ENCODE peak calls at places on chromosome 11, in nine cellular contexts. One of them, this sample, is unnamed.
A peak's percentile ranks its signal among the peaks of the same experiment; 100 is the strongest.

GRCh38 chr11:75667268-75667830 is 1.5 kb downstream of the MAP6 start:
- DNase-seq in cardiac muscle cell: peak; percentile 52
- DNase-seq in Peyer's patch: no peak
- DNase-seq in IMR-90: no peak
- DNase-seq in neuronal stem cell: peak; percentile 26
- DNase-seq in aorta: no peak
- DNase-seq in upper lobe of left lung: peak; percentile 88
- DNase-seq in esophagus squamous epithelium: no peak
- DNase-seq in HCT116: no peak
- DNase-seq in this sample: no peak

GRCh38 chr11:65588199-65589054 is 7.2 kb downstream of the KCNK7 start:
- DNase-seq in cardiac muscle cell: peak; percentile 71
- DNase-seq in Peyer's patch: peak; percentile 91
- DNase-seq in IMR-90: peak; percentile 32
- DNase-seq in neuronal stem cell: no peak
- DNase-seq in aorta: peak; percentile 80
- DNase-seq in upper lobe of left lung: no peak
- DNase-seq in esophagus squamous epithelium: no peak
- DNase-seq in HCT116: no peak
- DNase-seq in this sample: no peak

GRCh38 chr11:15034687-15035267 is 38.6 kb upstream of the CALCB start:
- DNase-seq in cardiac muscle cell: no peak
- DNase-seq in Peyer's patch: no peak
- DNase-seq in IMR-90: no peak
- DNase-seq in neuronal stem cell: no peak
- DNase-seq in aorta: no peak
- DNase-seq in upper lobe of left lung: no peak
- DNase-seq in esophagus squamous epithelium: no peak
- DNase-seq in HCT116: no peak
- DNase-seq in this sample: no peak

GRCh38 chr11:65864758-65865471 is 4.7 kb downstream of the MUS81 start:
- DNase-seq in cardiac muscle cell: no peak
- DNase-seq in Peyer's patch: no peak
- DNase-seq in IMR-90: no peak
- DNase-seq in neuronal stem cell: no peak
- DNase-seq in aorta: no peak
- DNase-seq in upper lobe of left lung: no peak
- DNase-seq in esophagus squamous epithelium: no peak
- DNase-seq in HCT116: no peak
- DNase-seq in this sample: no peak

GRCh38 chr11:16785520-16786128 is 47.2 kb downstream of the C11orf58 start:
- DNase-seq in cardiac muscle cell: peak; percentile 71
- DNase-seq in Peyer's patch: peak; percentile 79
- DNase-seq in IMR-90: peak; percentile 75
- DNase-seq in neuronal stem cell: peak; percentile 67
- DNase-seq in aorta: peak; percentile 73
- DNase-seq in upper lobe of left lung: no peak
- DNase-seq in esophagus squamous epithelium: no peak
- DNase-seq in HCT116: peak; percentile 54
- DNase-seq in this sample: peak; percentile 55

GRCh38 chr11:48170840-48171233 is 45.8 kb upstream of the OR4B1 start:
- DNase-seq in cardiac muscle cell: no peak
- DNase-seq in Peyer's patch: no peak
- DNase-seq in IMR-90: peak; percentile 46
- DNase-seq in neuronal stem cell: no peak
- DNase-seq in aorta: peak; percentile 49
- DNase-seq in upper lobe of left lung: no peak
- DNase-seq in esophagus squamous epithelium: no peak
- DNase-seq in HCT116: no peak
- DNase-seq in this sample: no peak

GRCh38 chr11:13717331-13717730 is 48.9 kb downstream of the FAR1 start:
- DNase-seq in cardiac muscle cell: no peak
- DNase-seq in Peyer's patch: no peak
- DNase-seq in IMR-90: peak; percentile 73
- DNase-seq in neuronal stem cell: no peak
- DNase-seq in aorta: no peak
- DNase-seq in upper lobe of left lung: no peak
- DNase-seq in esophagus squamous epithelium: no peak
- DNase-seq in HCT116: no peak
- DNase-seq in this sample: no peak

GRCh38 chr11:65576232-65576866 is 496 bp downstream of the EHBP1L1 start:
- DNase-seq in cardiac muscle cell: no peak
- DNase-seq in Peyer's patch: peak; percentile 68
- DNase-seq in IMR-90: no peak
- DNase-seq in neuronal stem cell: no peak
- DNase-seq in aorta: no peak
- DNase-seq in upper lobe of left lung: no peak
- DNase-seq in esophagus squamous epithelium: no peak
- DNase-seq in HCT116: no peak
- DNase-seq in this sample: no peak

GRCh38 chr11:47583844-47584243 is 2.6 kb upstream of the FAM180B start:
- DNase-seq in cardiac muscle cell: no peak
- DNase-seq in Peyer's patch: no peak
- DNase-seq in IMR-90: no peak
- DNase-seq in neuronal stem cell: no peak
- DNase-seq in aorta: peak; percentile 18
- DNase-seq in upper lobe of left lung: no peak
- DNase-seq in esophagus squamous epithelium: no peak
- DNase-seq in HCT116: no peak
- DNase-seq in this sample: no peak

GRCh38 chr11:112085822-112086421 is 634 bp downstream of the TIMM8B start:
- DNase-seq in cardiac muscle cell: peak; percentile 39
- DNase-seq in Peyer's patch: no peak
- DNase-seq in IMR-90: peak; percentile 17
- DNase-seq in neuronal stem cell: no peak
- DNase-seq in aorta: no peak
- DNase-seq in upper lobe of left lung: no peak
- DNase-seq in esophagus squamous epithelium: no peak
- DNase-seq in HCT116: no peak
- DNase-seq in this sample: no peak

GRCh38 chr11:10325398-10326079 is 20.7 kb downstream of the ADM start:
- DNase-seq in cardiac muscle cell: no peak
- DNase-seq in Peyer's patch: no peak
- DNase-seq in IMR-90: peak; percentile 99
- DNase-seq in neuronal stem cell: no peak
- DNase-seq in aorta: no peak
- DNase-seq in upper lobe of left lung: no peak
- DNase-seq in esophagus squamous epithelium: no peak
- DNase-seq in HCT116: no peak
- DNase-seq in this sample: no peak

GRCh38 chr11:73401924-73402833 is 26.0 kb downstream of the RELT start:
- DNase-seq in cardiac muscle cell: no peak
- DNase-seq in Peyer's patch: no peak
- DNase-seq in IMR-90: no peak
- DNase-seq in neuronal stem cell: no peak
- DNase-seq in aorta: no peak
- DNase-seq in upper lobe of left lung: no peak
- DNase-seq in esophagus squamous epithelium: no peak
- DNase-seq in HCT116: no peak
- DNase-seq in this sample: no peak

GRCh38 chr11:95923441-95923729 is 522 bp downstream of the MTMR2 start:
- DNase-seq in cardiac muscle cell: no peak
- DNase-seq in Peyer's patch: no peak
- DNase-seq in IMR-90: no peak
- DNase-seq in neuronal stem cell: no peak
- DNase-seq in aorta: no peak
- DNase-seq in upper lobe of left lung: no peak
- DNase-seq in esophagus squamous epithelium: no peak
- DNase-seq in HCT116: no peak
- DNase-seq in this sample: no peak

GRCh38 chr11:73292481-73292880 is 15.6 kb upstream of the ARHGEF17 start:
- DNase-seq in cardiac muscle cell: no peak
- DNase-seq in Peyer's patch: no peak
- DNase-seq in IMR-90: no peak
- DNase-seq in neuronal stem cell: no peak
- DNase-seq in aorta: peak; percentile 67
- DNase-seq in upper lobe of left lung: no peak
- DNase-seq in esophagus squamous epithelium: no peak
- DNase-seq in HCT116: no peak
- DNase-seq in this sample: no peak

GRCh38 chr11:1702506-1702905 is 5.5 kb downstream of the KRTAP5-6 start:
- DNase-seq in cardiac muscle cell: no peak
- DNase-seq in Peyer's patch: peak; percentile 21
- DNase-seq in IMR-90: no peak
- DNase-seq in neuronal stem cell: no peak
- DNase-seq in aorta: no peak
- DNase-seq in upper lobe of left lung: no peak
- DNase-seq in esophagus squamous epithelium: no peak
- DNase-seq in HCT116: no peak
- DNase-seq in this sample: no peak

GRCh38 chr11:70490723-70491558 is 92.6 kb downstream of the CTTN start:
- DNase-seq in cardiac muscle cell: no peak
- DNase-seq in Peyer's patch: no peak
- DNase-seq in IMR-90: no peak
- DNase-seq in neuronal stem cell: no peak
- DNase-seq in aorta: peak; percentile 6
- DNase-seq in upper lobe of left lung: no peak
- DNase-seq in esophagus squamous epithelium: no peak
- DNase-seq in HCT116: no peak
- DNase-seq in this sample: no peak

DNA sequence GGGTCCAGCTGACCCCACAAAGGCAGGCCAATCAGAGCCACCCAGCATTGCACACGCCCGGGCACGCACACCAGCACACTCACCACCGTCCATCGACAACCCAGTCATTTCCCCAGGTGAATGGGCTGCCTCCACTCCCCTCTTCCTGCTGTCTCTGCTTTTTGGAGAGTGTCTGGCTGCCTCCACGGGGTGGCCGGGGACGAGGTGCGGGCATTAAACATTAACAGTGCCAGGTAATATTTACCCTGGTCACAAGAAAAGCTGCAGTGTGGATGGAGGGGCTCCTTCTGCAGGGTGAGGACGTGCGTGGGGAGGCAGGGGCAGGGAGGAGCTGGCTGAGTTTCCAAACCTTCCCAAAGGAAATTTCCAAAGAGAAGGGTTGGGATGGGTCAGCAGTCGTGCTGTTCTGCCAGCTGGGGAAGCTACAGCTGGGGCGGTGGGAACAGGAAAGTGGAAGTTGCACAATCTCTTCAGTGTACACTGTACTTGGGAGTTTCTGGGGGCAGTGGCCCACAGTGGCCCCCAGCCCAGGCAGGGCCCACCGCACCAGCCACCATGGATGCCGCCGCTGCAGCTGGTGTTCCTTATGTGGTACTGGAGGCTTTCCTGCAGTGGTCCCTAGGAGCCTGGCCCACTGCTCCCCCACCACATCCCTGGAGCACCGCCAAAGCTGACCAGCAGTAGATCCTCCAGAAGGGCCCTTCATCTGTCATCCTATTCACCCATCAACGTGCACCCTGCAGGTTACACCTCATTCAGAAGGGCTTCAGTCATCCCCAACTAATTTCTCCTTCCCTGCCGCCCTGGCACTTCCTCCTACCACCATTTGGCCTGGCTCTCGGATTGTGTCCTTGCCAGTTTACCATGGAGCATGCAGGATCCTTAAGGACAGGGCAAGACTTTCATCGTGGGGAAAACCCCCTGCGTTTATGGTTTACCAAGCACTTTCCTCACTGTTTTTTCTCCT is at the start of gene FXYD2:
- DNase-seq in cardiac muscle cell: no peak
- DNase-seq in Peyer's patch: peak; percentile 62
- DNase-seq in IMR-90: no peak
- DNase-seq in neuronal stem cell: no peak
- DNase-seq in aorta: peak; percentile 67
- DNase-seq in upper lobe of left lung: peak; percentile 81
- DNase-seq in esophagus squamous epithelium: no peak
- DNase-seq in HCT116: no peak
- DNase-seq in this sample: no peak
- H3K4me1 ChIP-seq in cardiac muscle cell: peaks cover 4% of the 10 kb centered on the region
- H3K4me1 ChIP-seq in Peyer's patch: no peaks in the 10 kb centered on the region
- H3K4me1 ChIP-seq in IMR-90: peaks cover 10% of the 10 kb centered on the region
- H3K4me1 ChIP-seq in neuronal stem cell: peaks cover 4% of the 10 kb centered on the region
- H3K4me1 ChIP-seq in aorta: no peaks in the 10 kb centered on the region
- H3K4me1 ChIP-seq in upper lobe of left lung: peaks cover 39% of the 10 kb centered on the region
- H3K4me1 ChIP-seq in esophagus squamous epithelium: peaks cover 8% of the 10 kb centered on the region
- H3K4me1 ChIP-seq in HCT116: peaks cover 7% of the 10 kb centered on the region
- H3K4me1 ChIP-seq in this sample: peaks cover 6% of the 10 kb centered on the region

GRCh38 chr11:61834278-61835004 is 6.3 kb downstream of the FADS2 start:
- DNase-seq in cardiac muscle cell: peak; percentile 13
- DNase-seq in Peyer's patch: no peak
- DNase-seq in IMR-90: peak; percentile 47
- DNase-seq in neuronal stem cell: no peak
- DNase-seq in aorta: peak; percentile 87
- DNase-seq in upper lobe of left lung: peak; percentile 36
- DNase-seq in esophagus squamous epithelium: no peak
- DNase-seq in HCT116: no peak
- DNase-seq in this sample: no peak
- H3K4me1 ChIP-seq in cardiac muscle cell: peaks cover 14% of the 10 kb centered on the region
- H3K4me1 ChIP-seq in Peyer's patch: no peaks in the 10 kb centered on the region
- H3K4me1 ChIP-seq in IMR-90: peaks cover 15% of the 10 kb centered on the region
- H3K4me1 ChIP-seq in neuronal stem cell: peaks cover 53% of the 10 kb centered on the region
- H3K4me1 ChIP-seq in aorta: no peaks in the 10 kb centered on the region
- H3K4me1 ChIP-seq in upper lobe of left lung: peaks cover 35% of the 10 kb centered on the region
- H3K4me1 ChIP-seq in esophagus squamous epithelium: peaks cover 4% of the 10 kb centered on the region
- H3K4me1 ChIP-seq in HCT116: no peaks in the 10 kb centered on the region
- H3K4me1 ChIP-seq in this sample: peaks cover 13% of the 10 kb centered on the region

GRCh38 chr11:77084581-77085191 is 17.9 kb downstream of the CAPN5 start:
- DNase-seq in cardiac muscle cell: no peak
- DNase-seq in Peyer's patch: peak; percentile 41
- DNase-seq in IMR-90: no peak
- DNase-seq in neuronal stem cell: no peak
- DNase-seq in aorta: peak; percentile 32
- DNase-seq in upper lobe of left lung: peak; percentile 73
- DNase-seq in esophagus squamous epithelium: no peak
- DNase-seq in HCT116: no peak
- DNase-seq in this sample: no peak
- H3K4me1 ChIP-seq in cardiac muscle cell: no peaks in the 10 kb centered on the region
- H3K4me1 ChIP-seq in Peyer's patch: peaks cover 34% of the 10 kb centered on the region
- H3K4me1 ChIP-seq in IMR-90: peaks cover 15% of the 10 kb centered on the region
- H3K4me1 ChIP-seq in neuronal stem cell: peaks cover 6% of the 10 kb centered on the region
- H3K4me1 ChIP-seq in aorta: no peaks in the 10 kb centered on the region
- H3K4me1 ChIP-seq in upper lobe of left lung: peaks cover 12% of the 10 kb centered on the region
- H3K4me1 ChIP-seq in esophagus squamous epithelium: peaks cover 23% of the 10 kb centered on the region
- H3K4me1 ChIP-seq in HCT116: peaks cover 2% of the 10 kb centered on the region
- H3K4me1 ChIP-seq in this sample: no peaks in the 10 kb centered on the region

GRCh38 chr11:38300570-38300969 is 1702.5 kb upstream of the RAG2 start:
- DNase-seq in cardiac muscle cell: no peak
- DNase-seq in Peyer's patch: no peak
- DNase-seq in IMR-90: no peak
- DNase-seq in neuronal stem cell: no peak
- DNase-seq in aorta: no peak
- DNase-seq in upper lobe of left lung: no peak
- DNase-seq in esophagus squamous epithelium: no peak
- DNase-seq in HCT116: no peak
- DNase-seq in this sample: no peak
- H3K4me1 ChIP-seq in cardiac muscle cell: no peaks in the 10 kb centered on the region
- H3K4me1 ChIP-seq in Peyer's patch: no peaks in the 10 kb centered on the region
- H3K4me1 ChIP-seq in IMR-90: no peaks in the 10 kb centered on the region
- H3K4me1 ChIP-seq in neuronal stem cell: no peaks in the 10 kb centered on the region
- H3K4me1 ChIP-seq in aorta: no peaks in the 10 kb centered on the region
- H3K4me1 ChIP-seq in upper lobe of left lung: no peaks in the 10 kb centered on the region
- H3K4me1 ChIP-seq in esophagus squamous epithelium: no peaks in the 10 kb centered on the region
- H3K4me1 ChIP-seq in HCT116: no peaks in the 10 kb centered on the region
- H3K4me1 ChIP-seq in this sample: no peaks in the 10 kb centered on the region

GRCh38 chr11:126432525-126432924 is 77.0 kb downstream of the ST3GAL4 start:
- DNase-seq in cardiac muscle cell: no peak
- DNase-seq in Peyer's patch: no peak
- DNase-seq in IMR-90: no peak
- DNase-seq in neuronal stem cell: no peak
- DNase-seq in aorta: no peak
- DNase-seq in upper lobe of left lung: no peak
- DNase-seq in esophagus squamous epithelium: no peak
- DNase-seq in HCT116: no peak
- DNase-seq in this sample: no peak
- H3K4me1 ChIP-seq in cardiac muscle cell: no peaks in the 10 kb centered on the region
- H3K4me1 ChIP-seq in Peyer's patch: no peaks in the 10 kb centered on the region
- H3K4me1 ChIP-seq in IMR-90: peaks cover 12% of the 10 kb centered on the region
- H3K4me1 ChIP-seq in neuronal stem cell: peaks cover 3% of the 10 kb centered on the region
- H3K4me1 ChIP-seq in aorta: no peaks in the 10 kb centered on the region
- H3K4me1 ChIP-seq in upper lobe of left lung: peaks cover 26% of the 10 kb centered on the region
- H3K4me1 ChIP-seq in esophagus squamous epithelium: no peaks in the 10 kb centered on the region
- H3K4me1 ChIP-seq in HCT116: no peaks in the 10 kb centered on the region
- H3K4me1 ChIP-seq in this sample: peaks cover 4% of the 10 kb centered on the region

GRCh38 chr11:72041364-72042058 is 38.8 kb downstream of the NUMA1 start:
- DNase-seq in cardiac muscle cell: peak; percentile 59
- DNase-seq in Peyer's patch: peak; percentile 79
- DNase-seq in IMR-90: peak; percentile 75
- DNase-seq in neuronal stem cell: peak; percentile 71
- DNase-seq in aorta: peak; percentile 85
- DNase-seq in upper lobe of left lung: peak; percentile 84
- DNase-seq in esophagus squamous epithelium: no peak
- DNase-seq in HCT116: peak; percentile 40
- DNase-seq in this sample: no peak
- H3K4me1 ChIP-seq in cardiac muscle cell: peaks cover 34% of the 10 kb centered on the region
- H3K4me1 ChIP-seq in Peyer's patch: no peaks in the 10 kb centered on the region
- H3K4me1 ChIP-seq in IMR-90: peaks cover 10% of the 10 kb centered on the region
- H3K4me1 ChIP-seq in neuronal stem cell: peaks cover 23% of the 10 kb centered on the region
- H3K4me1 ChIP-seq in aorta: peaks cover 10% of the 10 kb centered on the region
- H3K4me1 ChIP-seq in upper lobe of left lung: peaks cover 49% of the 10 kb centered on the region
- H3K4me1 ChIP-seq in esophagus squamous epithelium: peaks cover 51% of the 10 kb centered on the region
- H3K4me1 ChIP-seq in HCT116: peaks cover 24% of the 10 kb centered on the region
- H3K4me1 ChIP-seq in this sample: peaks cover 5% of the 10 kb centered on the region

This sample was measured in iPS DF 6.9.